ENCODE peak calls at places on chromosomes 3 and 15, in seven cellular contexts. P is esophagus squamous epithelium, S is PC-9, A is GM06990, Y is WERI-Rb-1, T is fibroblast of lung, F is BJ. Q is an unnamed sample.

GRCh38 chr3:45597166-45597565 is 2.6 kb downstream of the LIMD1 start:
- DNase-seq in S (no peak), T (peak; percentile 50), F (no peak), A (no peak), Y (no peak), P (no peak), Q (no peak)

GRCh38 chr15:101070502-101071273 is 151.5 kb downstream of the LRRK1 start:
- DNase-seq in P (no peak), A (no peak), Y (no peak), S (peak; percentile 14), T (peak; percentile 85), F (peak; percentile 69), Q (peak; percentile 47)

GRCh38 chr3:105868450-105868744 is 415 bp downstream of the CBLB start:
- DNase-seq in Y (peak; percentile 64), F (no peak), A (no peak), P (no peak), S (peak; percentile 64), T (peak; percentile 46), Q (no peak)

GRCh38 chr3:144942093-144942492 is 970.5 kb downstream of the DIPK2A start:
- DNase-seq in T (no peak), F (no peak), Y (no peak), P (no peak), A (no peak), S (no peak), Q (no peak)

GRCh38 chr15:67721996-67722395 is 103.3 kb upstream of the SKOR1 start:
- DNase-seq in Y (no peak), S (no peak), F (no peak), A (no peak), P (no peak), T (no peak), Q (no peak)

GRCh38 chr3:48279926-48280325 is 39.0 kb downstream of the ZNF589 start:
- DNase-seq in Y (no peak), S (no peak), T (no peak), F (no peak), A (no peak), P (no peak), Q (no peak)

GRCh38 chr3:179000144-179000543 is 71.5 kb downstream of the ZMAT3 start:
- DNase-seq in S (no peak), P (no peak), T (no peak), F (peak; percentile 13), A (no peak), Y (no peak), Q (no peak)

GRCh38 chr3:67648229-67648628 is 6.2 kb downstream of the SUCLG2 start:
- DNase-seq in S (no peak), T (peak; percentile 6), F (no peak), P (no peak), A (no peak), Y (no peak), Q (no peak)

GRCh38 chr15:74976159-74976558 is 19.2 kb upstream of the SCAMP5 start:
- DNase-seq in A (no peak), T (no peak), S (no peak), Y (no peak), F (no peak), P (no peak), Q (no peak)

GRCh38 chr3:51379301-51379700 is 5.8 kb upstream of the MANF start:
- DNase-seq in T (no peak), A (no peak), Y (no peak), P (no peak), F (no peak), S (no peak), Q (no peak)

GRCh38 chr15:89333959-89334509 is 590 bp downstream of the POLG start:
- DNase-seq in Y (no peak), P (no peak), A (no peak), T (no peak), F (no peak), S (no peak), Q (no peak)

GRCh38 chr15:85750807-85751730 is 43.7 kb downstream of the KLHL25 start:
- DNase-seq in A (no peak), F (no peak), T (peak; percentile 14), P (no peak), S (no peak), Y (peak; percentile 37), Q (no peak)

GRCh38 chr15:77584201-77584600 is 48.5 kb downstream of the LINGO1 start:
- DNase-seq in A (no peak), Y (peak; percentile 60), S (no peak), T (no peak), P (no peak), F (no peak), Q (no peak)

GRCh38 chr3:65048151-65048550 is 360.4 kb upstream of the ADAMTS9 start:
- DNase-seq in Y (no peak), T (no peak), A (no peak), F (no peak), P (no peak), S (no peak), Q (no peak)

GRCh38 chr3:78880588-78881461 is 887.0 kb downstream of the ROBO1 start:
- DNase-seq in S (no peak), T (no peak), P (no peak), Y (no peak), F (peak; percentile 39), A (no peak), Q (no peak)

GRCh38 chr3:188154758-188155574 is 1.0 kb downstream of the LPP start:
- DNase-seq in T (peak; percentile 27), S (no peak), P (no peak), F (no peak), A (no peak), Y (no peak), Q (no peak)

GRCh38 chr3:71245052-71245488 is 338.5 kb downstream of the FOXP1 start:
- DNase-seq in P (no peak), A (no peak), T (peak; percentile 88), S (no peak), Y (no peak), F (peak; percentile 19), Q (no peak)

GRCh38 chr3:170949211-170949610 is 40.8 kb upstream of the EIF5A2 start:
- DNase-seq in S (no peak), P (no peak), Y (no peak), F (no peak), T (no peak), A (no peak), Q (no peak)

GRCh38 chr15:47409038-47409437 is 308.3 kb upstream of the SEMA6D start:
- DNase-seq in A (no peak), S (no peak), P (no peak), Y (no peak), F (no peak), T (peak; percentile 61), Q (no peak)

GRCh38 chr3:41808152-41808551 is 153.8 kb downstream of the ULK4 start:
- DNase-seq in T (peak; percentile 36), A (no peak), S (no peak), Y (no peak), P (no peak), F (peak; percentile 23), Q (peak; percentile 55)

GRCh38 chr15:100170673-100171210 is 171.0 kb downstream of the ADAMTS17 start:
- DNase-seq in Y (no peak), T (no peak), S (no peak), A (no peak), P (no peak), F (no peak), Q (no peak)

GRCh38 chr15:78930577-78931388 is 14.1 kb downstream of the CTSH start:
- DNase-seq in P (no peak), T (peak; percentile 81), F (peak; percentile 87), Y (no peak), A (no peak), S (peak; percentile 89), Q (peak; percentile 77)

GRCh38 chr15:58924326-58924725 is 9.2 kb downstream of the SLTM start:
- DNase-seq in Y (no peak), A (no peak), S (no peak), T (peak; percentile 84), P (no peak), F (no peak), Q (no peak)

GRCh38 chr15:82697735-82698407 is 11.8 kb downstream of the AP3B2 start:
- DNase-seq in A (no peak), F (no peak), T (no peak), P (no peak), S (no peak), Y (no peak), Q (no peak)

GRCh38 chr15:80530737-80531365 is 126.7 kb downstream of the ARNT2 start:
- DNase-seq in F (peak; percentile 67), Y (no peak), P (no peak), A (no peak), S (no peak), T (peak; percentile 54), Q (no peak)

GRCh38 chr3:61687663-61688306 is 126.4 kb downstream of the PTPRG start:
- DNase-seq in P (no peak), S (no peak), T (no peak), Y (peak; percentile 60), A (no peak), F (no peak), Q (no peak)
- H3K4me3 ChIP-seq in P (no peak overlapping the region), S (no peak overlapping the region), T (no peak overlapping the region), Y (peak overlapping the region; percentile 39), A (no peak overlapping the region), F (no peak overlapping the region), Q (no peak overlapping the region)

GRCh38 chr3:122987231-122987630 is 40.3 kb downstream of the SEMA5B start:
- DNase-seq in S (no peak), T (no peak), F (no peak), A (no peak), Y (no peak), P (no peak), Q (no peak)

GRCh38 chr3:122989856-122990575 is 37.5 kb downstream of the SEMA5B start:
- DNase-seq in T (no peak), A (no peak), P (no peak), S (no peak), Y (no peak), F (no peak), Q (no peak)

GRCh38 chr3:122988507-122988906 is 39.1 kb downstream of the SEMA5B start:
- DNase-seq in F (no peak), T (no peak), P (no peak), Y (peak; percentile 45), A (no peak), S (no peak), Q (no peak)

GRCh38 chr3:122986790-122987189 is 40.8 kb downstream of the SEMA5B start:
- DNase-seq in P (no peak), F (no peak), Y (no peak), S (no peak), A (no peak), T (no peak), Q (no peak)

GRCh38 chr3:122987726-122988319 is 39.7 kb downstream of the SEMA5B start:
- DNase-seq in T (no peak), A (no peak), Y (no peak), F (no peak), S (no peak), P (no peak), Q (no peak)
- H3K27me3 ChIP-seq in T (peaks cover 34% of the 10 kb centered on the region), A (peaks cover 3% of the 10 kb centered on the region), Y (no peaks in the 10 kb centered on the region), F (peaks cover 77% of the 10 kb centered on the region), S (peaks cover 56% of the 10 kb centered on the region), P (no peaks in the 10 kb centered on the region), Q (peaks cover 70% of the 10 kb centered on the region)

DNA sequence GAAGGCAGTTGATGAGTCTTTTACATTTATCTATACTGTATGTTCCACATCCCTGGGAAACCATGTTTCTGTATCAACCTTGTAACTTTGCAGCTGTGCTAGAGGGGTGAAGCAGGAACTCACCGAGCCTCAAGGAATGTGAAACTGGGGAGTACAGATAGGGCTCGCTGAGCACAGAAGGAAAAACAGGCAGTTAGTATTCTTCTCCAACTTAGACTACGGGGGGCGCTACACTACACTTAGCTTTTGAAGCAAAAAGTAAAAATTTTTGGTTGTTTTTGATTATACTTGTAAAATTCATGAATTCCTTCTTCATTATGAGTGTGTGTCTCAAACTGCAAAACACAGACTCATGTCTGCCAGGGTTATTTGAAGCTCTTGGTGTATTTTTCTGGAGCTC is 132.7 kb upstream of the RGMA start:
- DNase-seq in A (no peak), T (no peak), Y (no peak), F (no peak), P (no peak), S (no peak), Q (no peak)
- TF ChIP-seq CTCF in A (no peak), T (no peak), Y (no peak), F (no peak), P (no peak), S (no peak), Q (no peak)

GRCh38 chr15:96416934-96417759 is 86.6 kb downstream of the NR2F2 start:
- DNase-seq in A (no peak), Y (no peak), S (no peak), T (peak; percentile 44), P (no peak), F (no peak), Q (no peak)
- H3K4me3 ChIP-seq in A (no peak overlapping the region), Y (no peak overlapping the region), S (no peak overlapping the region), T (peak overlapping the region; percentile 27), P (peak overlapping the region; percentile 58), F (peak overlapping the region; percentile 8), Q (peak overlapping the region; percentile 32)

Q was measured in kidney epithelial cell.